ENCODE peak calls at places on chromosomes 12 and 14, in ten cellular contexts. I is colonic mucosa; T is activated naive CD4-positive, alpha-beta T cell treated with anti-CD3 and anti-CD28 coated beads, Interleukin-2, amount 50 U/mL, for 72 hours; D is stimulated activated CD8-positive, alpha-beta memory T cell treated with anti-CD3 and anti-CD28 coated beads, Interleukin-4, amount 100 ng/mL, for 24 hours; M is Caki2; W is tibial artery; Z is NCI-H69; H is mesothelial cell of epicardium; C is T-helper 2 cell; U is NCI-H1105 treated with DMSO at 0.1 percent for 48 hours. V is an unnamed sample.

GRCh38 chr12:66508025-66508424 is 170.9 kb downstream of the GRIP1 start:
- DNase-seq in I (no peak), T (no peak), D (no peak), M (no peak), W (no peak), Z (no peak), H (no peak), C (no peak), U (no peak), V (no peak)

GRCh38 chr14:53156238-53156637 is 3.1 kb upstream of the DDHD1 start:
- DNase-seq in I (no peak), T (no peak), D (no peak), M (no peak), W (no peak), Z (no peak), H (no peak), C (no peak), U (peak), V (no peak)

GRCh38 chr12:115325858-115326257 is 641.9 kb upstream of the TBX3 start:
- DNase-seq in I (peak), T (no peak), D (no peak), M (no peak), W (no peak), Z (no peak), H (no peak), C (no peak), U (no peak), V (no peak)

GRCh38 chr12:70691018-70691672 is 53.9 kb upstream of the PTPRB start:
- DNase-seq in I (no peak), T (no peak), D (no peak), M (no peak), W (no peak), Z (no peak), H (no peak), C (no peak), U (no peak), V (no peak)

GRCh38 chr14:76666746-76667145 is 94.5 kb upstream of the VASH1 start:
- DNase-seq in I (no peak), T (no peak), D (no peak), M (no peak), W (no peak), Z (peak), H (no peak), C (no peak), U (no peak), V (no peak)

GRCh38 chr12:2084553-2085296 is 31.9 kb downstream of the CACNA1C start:
- DNase-seq in I (no peak), T (no peak), D (no peak), M (no peak), W (peak), Z (peak), H (no peak), C (no peak), U (no peak), V (peak)

GRCh38 chr14:103732868-103733626 is 17.4 kb downstream of the ZFYVE21 start:
- DNase-seq in I (no peak), T (no peak), D (no peak), M (no peak), W (no peak), Z (no peak), H (no peak), C (no peak), U (no peak), V (no peak)

GRCh38 chr12:57128519-57129247 is 400 bp downstream of the LRP1 start:
- DNase-seq in I (peak), T (no peak), D (no peak), M (no peak), W (no peak), Z (peak), H (no peak), C (no peak), U (no peak), V (no peak)

GRCh38 chr14:21163721-21164120 is 7.9 kb upstream of the OR5AU1 start:
- DNase-seq in I (no peak), T (no peak), D (no peak), M (no peak), W (no peak), Z (no peak), H (no peak), C (no peak), U (no peak), V (no peak)

GRCh38 chr12:89225808-89226368 is 126.4 kb downstream of the DUSP6 start:
- DNase-seq in I (peak), T (peak), D (no peak), M (no peak), W (no peak), Z (peak), H (no peak), C (no peak), U (no peak), V (no peak)

GRCh38 chr12:3047961-3048360 is 29.2 kb upstream of the TSPAN9 start:
- DNase-seq in I (no peak), T (no peak), D (no peak), M (no peak), W (no peak), Z (peak), H (no peak), C (no peak), U (no peak), V (no peak)

GRCh38 chr14:88422919-88423318 is 37.5 kb downstream of the SPATA7 start:
- DNase-seq in I (no peak), T (no peak), D (no peak), M (no peak), W (no peak), Z (no peak), H (no peak), C (no peak), U (no peak), V (peak)

GRCh38 chr12:21054334-21054733 is 76.7 kb upstream of the SLCO1B1 start:
- DNase-seq in I (no peak), T (no peak), D (no peak), M (no peak), W (peak), Z (no peak), H (no peak), C (no peak), U (no peak), V (no peak)

GRCh38 chr12:90827567-90827966 is 127.4 kb downstream of the CCER1 start:
- DNase-seq in I (no peak), T (no peak), D (no peak), M (no peak), W (no peak), Z (peak), H (no peak), C (no peak), U (no peak), V (no peak)